ENCODE peak calls at places on chromosomes 11 and 22, in five cellular contexts. One of them, this sample, is unnamed.

GRCh38 chr11:8731647-8732188 is 49.1 kb downstream of the RPL27A start:
- DNase-seq in AG09309: no peak
- DNase-seq in lower leg skin: no peak
- DNase-seq in HFFc6: no peak
- DNase-seq in fibroblast of the aortic adventitia: no peak
- DNase-seq in this sample: no peak

GRCh38 chr22:18067548-18068341 is 10.0 kb upstream of the PEX26 start:
- DNase-seq in AG09309: no peak
- DNase-seq in lower leg skin: no peak
- DNase-seq in HFFc6: no peak
- DNase-seq in fibroblast of the aortic adventitia: no peak
- DNase-seq in this sample: no peak

GRCh38 chr11:28743101-28743550 is 634.9 kb downstream of the METTL15 start:
- DNase-seq in AG09309: no peak
- DNase-seq in lower leg skin: no peak
- DNase-seq in HFFc6: peak; percentile 53
- DNase-seq in fibroblast of the aortic adventitia: peak; percentile 80
- DNase-seq in this sample: no peak

GRCh38 chr11:110128161-110128560 is 35.0 kb downstream of the ZC3H12C start:
- DNase-seq in AG09309: peak; percentile 32
- DNase-seq in lower leg skin: no peak
- DNase-seq in HFFc6: no peak
- DNase-seq in fibroblast of the aortic adventitia: peak; percentile 63
- DNase-seq in this sample: no peak

GRCh38 chr11:12792590-12792989 is 118.4 kb downstream of the TEAD1 start:
- DNase-seq in AG09309: no peak
- DNase-seq in lower leg skin: no peak
- DNase-seq in HFFc6: peak; percentile 43
- DNase-seq in fibroblast of the aortic adventitia: peak; percentile 89
- DNase-seq in this sample: no peak

GRCh38 chr11:3130269-3131071 is 34.6 kb downstream of the OSBPL5 start:
- DNase-seq in AG09309: no peak
- DNase-seq in lower leg skin: peak; percentile 60
- DNase-seq in HFFc6: no peak
- DNase-seq in fibroblast of the aortic adventitia: no peak
- DNase-seq in this sample: no peak

GRCh38 chr11:119316729-119317591 is at the start of gene MCAM:
- DNase-seq in AG09309: no peak
- DNase-seq in lower leg skin: no peak
- DNase-seq in HFFc6: no peak
- DNase-seq in fibroblast of the aortic adventitia: peak; percentile 11
- DNase-seq in this sample: no peak

GRCh38 chr11:72238040-72238450 is 5.9 kb downstream of the PHOX2A start:
- DNase-seq in AG09309: no peak
- DNase-seq in lower leg skin: no peak
- DNase-seq in HFFc6: peak; percentile 60
- DNase-seq in fibroblast of the aortic adventitia: peak; percentile 46
- DNase-seq in this sample: no peak

GRCh38 chr11:61726775-61727174 is 25.7 kb upstream of the MYRF start:
- DNase-seq in AG09309: no peak
- DNase-seq in lower leg skin: no peak
- DNase-seq in HFFc6: no peak
- DNase-seq in fibroblast of the aortic adventitia: no peak
- DNase-seq in this sample: no peak

GRCh38 chr11:133718238-133718637 is 127.1 kb downstream of the SPATA19 start:
- DNase-seq in AG09309: no peak
- DNase-seq in lower leg skin: no peak
- DNase-seq in HFFc6: no peak
- DNase-seq in fibroblast of the aortic adventitia: no peak
- DNase-seq in this sample: no peak

GRCh38 chr11:132062541-132062940 is 692.1 kb downstream of the NTM start:
- DNase-seq in AG09309: no peak
- DNase-seq in lower leg skin: no peak
- DNase-seq in HFFc6: no peak
- DNase-seq in fibroblast of the aortic adventitia: peak; percentile 54
- DNase-seq in this sample: no peak

GRCh38 chr22:48371391-48371790 is 1456.3 kb downstream of the BRD1 start:
- DNase-seq in AG09309: no peak
- DNase-seq in lower leg skin: no peak
- DNase-seq in HFFc6: no peak
- DNase-seq in fibroblast of the aortic adventitia: no peak
- DNase-seq in this sample: peak; percentile 74

GRCh38 chr11:112694813-112695212 is 266.4 kb upstream of the NCAM1 start:
- DNase-seq in AG09309: no peak
- DNase-seq in lower leg skin: no peak
- DNase-seq in HFFc6: no peak
- DNase-seq in fibroblast of the aortic adventitia: peak; percentile 13
- DNase-seq in this sample: no peak
- TF ChIP-seq CTCF in AG09309: no peak
- TF ChIP-seq CTCF in lower leg skin: no peak
- TF ChIP-seq CTCF in HFFc6: no peak
- TF ChIP-seq CTCF in fibroblast of the aortic adventitia: no peak
- TF ChIP-seq CTCF in this sample: no peak

GRCh38 chr22:44131412-44131811 is 49.3 kb upstream of the PARVG start:
- DNase-seq in AG09309: no peak
- DNase-seq in lower leg skin: no peak
- DNase-seq in HFFc6: no peak
- DNase-seq in fibroblast of the aortic adventitia: no peak
- DNase-seq in this sample: no peak
- TF ChIP-seq CTCF in AG09309: no peak
- TF ChIP-seq CTCF in lower leg skin: no peak
- TF ChIP-seq CTCF in HFFc6: no peak
- TF ChIP-seq CTCF in fibroblast of the aortic adventitia: no peak
- TF ChIP-seq CTCF in this sample: no peak

GRCh38 chr11:134725939-134726639 is 314.0 kb upstream of the B3GAT1 start:
- DNase-seq in AG09309: no peak
- DNase-seq in lower leg skin: no peak
- DNase-seq in HFFc6: no peak
- DNase-seq in fibroblast of the aortic adventitia: no peak
- DNase-seq in this sample: no peak
- TF ChIP-seq CTCF in AG09309: no peak
- TF ChIP-seq CTCF in lower leg skin: no peak
- TF ChIP-seq CTCF in HFFc6: peak; percentile 7
- TF ChIP-seq CTCF in fibroblast of the aortic adventitia: no peak
- TF ChIP-seq CTCF in this sample: no peak

GRCh38 chr11:35388054-35388453 is 31.3 kb downstream of the SLC1A2 start:
- DNase-seq in AG09309: no peak
- DNase-seq in lower leg skin: no peak
- DNase-seq in HFFc6: no peak
- DNase-seq in fibroblast of the aortic adventitia: no peak
- DNase-seq in this sample: no peak

GRCh38 chr11:35383953-35384352 is 35.4 kb downstream of the SLC1A2 start:
- DNase-seq in AG09309: no peak
- DNase-seq in lower leg skin: no peak
- DNase-seq in HFFc6: no peak
- DNase-seq in fibroblast of the aortic adventitia: no peak
- DNase-seq in this sample: no peak

GRCh38 chr11:35389897-35390462 is 29.4 kb downstream of the SLC1A2 start:
- DNase-seq in AG09309: no peak
- DNase-seq in lower leg skin: no peak
- DNase-seq in HFFc6: no peak
- DNase-seq in fibroblast of the aortic adventitia: no peak
- DNase-seq in this sample: no peak

GRCh38 chr11:35389112-35389511 is 30.2 kb downstream of the SLC1A2 start:
- DNase-seq in AG09309: no peak
- DNase-seq in lower leg skin: no peak
- DNase-seq in HFFc6: no peak
- DNase-seq in fibroblast of the aortic adventitia: no peak
- DNase-seq in this sample: no peak

DNA sequence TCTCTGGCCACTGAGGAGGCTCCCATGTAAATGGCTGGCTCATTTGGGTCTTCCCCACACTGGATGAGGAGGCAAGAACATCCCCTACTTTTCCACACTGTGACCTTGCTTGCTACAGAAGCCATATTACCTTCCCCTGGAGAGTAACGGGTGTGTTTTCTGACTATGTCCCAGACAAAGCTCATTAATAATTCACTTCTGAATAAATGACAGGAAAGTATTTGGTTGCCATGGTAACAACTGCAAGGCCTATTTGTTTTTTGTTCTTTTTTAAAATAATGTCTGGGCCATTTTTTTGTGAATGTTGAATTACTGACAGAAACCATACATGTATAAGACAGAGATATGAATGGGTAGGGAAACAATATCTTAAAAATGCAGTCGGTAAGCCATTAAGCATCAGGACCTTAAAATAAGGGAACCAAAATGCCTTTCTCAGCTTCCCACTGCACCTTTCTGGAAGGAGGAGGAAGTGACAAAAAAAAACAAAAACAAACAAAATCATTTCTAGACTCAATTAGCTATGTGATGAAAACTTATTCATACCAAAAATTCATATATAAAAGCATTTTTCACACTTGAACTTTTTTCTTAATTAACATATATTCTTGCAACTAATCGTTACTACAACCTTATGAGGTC is 31.9 kb downstream of the SLC1A2 start:
- DNase-seq in AG09309: no peak
- DNase-seq in lower leg skin: no peak
- DNase-seq in HFFc6: no peak
- DNase-seq in fibroblast of the aortic adventitia: peak; percentile 12
- DNase-seq in this sample: no peak
- TF ChIP-seq CTCF in AG09309: no peak
- TF ChIP-seq CTCF in lower leg skin: no peak
- TF ChIP-seq CTCF in HFFc6: no peak
- TF ChIP-seq CTCF in fibroblast of the aortic adventitia: no peak
- TF ChIP-seq CTCF in this sample: no peak

GRCh38 chr11:34627197-34627596 is 6.3 kb downstream of the EHF start:
- DNase-seq in AG09309: no peak
- DNase-seq in lower leg skin: no peak
- DNase-seq in HFFc6: no peak
- DNase-seq in fibroblast of the aortic adventitia: no peak
- DNase-seq in this sample: no peak

GRCh38 chr11:34626393-34626792 is 5.5 kb downstream of the EHF start:
- DNase-seq in AG09309: no peak
- DNase-seq in lower leg skin: no peak
- DNase-seq in HFFc6: no peak
- DNase-seq in fibroblast of the aortic adventitia: no peak
- DNase-seq in this sample: no peak

GRCh38 chr11:34624069-34624468 is 3.2 kb downstream of the EHF start:
- DNase-seq in AG09309: no peak
- DNase-seq in lower leg skin: no peak
- DNase-seq in HFFc6: no peak
- DNase-seq in fibroblast of the aortic adventitia: no peak
- DNase-seq in this sample: no peak

GRCh38 chr11:34623463-34623862 is 2.6 kb downstream of the EHF start:
- DNase-seq in AG09309: no peak
- DNase-seq in lower leg skin: no peak
- DNase-seq in HFFc6: no peak
- DNase-seq in fibroblast of the aortic adventitia: no peak
- DNase-seq in this sample: no peak

DNA sequence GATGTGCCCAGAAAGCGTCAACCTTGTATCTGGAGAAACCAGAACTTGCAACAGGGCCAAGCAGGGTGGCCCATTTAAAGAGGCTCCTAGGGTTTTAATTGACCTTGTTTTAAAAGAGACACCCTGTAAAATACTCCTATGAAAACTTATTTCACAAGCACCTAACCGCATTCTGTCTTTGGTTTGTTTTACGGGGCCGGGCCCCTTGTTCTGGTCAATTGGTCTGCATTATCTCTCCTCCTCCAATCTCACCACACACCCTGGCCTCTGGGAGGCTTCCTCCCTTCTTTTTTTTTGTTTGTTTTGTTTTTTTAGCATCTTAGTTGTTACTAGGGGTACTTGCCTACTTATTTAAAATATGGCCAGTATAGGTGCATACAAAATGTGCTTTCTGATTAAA is 4.7 kb downstream of the EHF start:
- DNase-seq in AG09309: no peak
- DNase-seq in lower leg skin: no peak
- DNase-seq in HFFc6: no peak
- DNase-seq in fibroblast of the aortic adventitia: no peak
- DNase-seq in this sample: no peak
- TF ChIP-seq CTCF in AG09309: no peak
- TF ChIP-seq CTCF in lower leg skin: no peak
- TF ChIP-seq CTCF in HFFc6: no peak
- TF ChIP-seq CTCF in fibroblast of the aortic adventitia: no peak
- TF ChIP-seq CTCF in this sample: no peak

GRCh38 chr11:74701351-74701750 is 29.9 kb downstream of the CHRDL2 start:
- DNase-seq in AG09309: no peak
- DNase-seq in lower leg skin: no peak
- DNase-seq in HFFc6: no peak
- DNase-seq in fibroblast of the aortic adventitia: no peak
- DNase-seq in this sample: no peak
- TF ChIP-seq CTCF in AG09309: no peak
- TF ChIP-seq CTCF in lower leg skin: no peak
- TF ChIP-seq CTCF in HFFc6: peak; percentile 23
- TF ChIP-seq CTCF in fibroblast of the aortic adventitia: peak; percentile 30
- TF ChIP-seq CTCF in this sample: no peak

GRCh38 chr11:86453290-86454030 is 78.8 kb downstream of the CCDC81 start:
- DNase-seq in AG09309: no peak
- DNase-seq in lower leg skin: no peak
- DNase-seq in HFFc6: no peak
- DNase-seq in fibroblast of the aortic adventitia: no peak
- DNase-seq in this sample: no peak
- TF ChIP-seq CTCF in AG09309: no peak
- TF ChIP-seq CTCF in lower leg skin: no peak
- TF ChIP-seq CTCF in HFFc6: peak; percentile 41
- TF ChIP-seq CTCF in fibroblast of the aortic adventitia: no peak
- TF ChIP-seq CTCF in this sample: no peak

DNA sequence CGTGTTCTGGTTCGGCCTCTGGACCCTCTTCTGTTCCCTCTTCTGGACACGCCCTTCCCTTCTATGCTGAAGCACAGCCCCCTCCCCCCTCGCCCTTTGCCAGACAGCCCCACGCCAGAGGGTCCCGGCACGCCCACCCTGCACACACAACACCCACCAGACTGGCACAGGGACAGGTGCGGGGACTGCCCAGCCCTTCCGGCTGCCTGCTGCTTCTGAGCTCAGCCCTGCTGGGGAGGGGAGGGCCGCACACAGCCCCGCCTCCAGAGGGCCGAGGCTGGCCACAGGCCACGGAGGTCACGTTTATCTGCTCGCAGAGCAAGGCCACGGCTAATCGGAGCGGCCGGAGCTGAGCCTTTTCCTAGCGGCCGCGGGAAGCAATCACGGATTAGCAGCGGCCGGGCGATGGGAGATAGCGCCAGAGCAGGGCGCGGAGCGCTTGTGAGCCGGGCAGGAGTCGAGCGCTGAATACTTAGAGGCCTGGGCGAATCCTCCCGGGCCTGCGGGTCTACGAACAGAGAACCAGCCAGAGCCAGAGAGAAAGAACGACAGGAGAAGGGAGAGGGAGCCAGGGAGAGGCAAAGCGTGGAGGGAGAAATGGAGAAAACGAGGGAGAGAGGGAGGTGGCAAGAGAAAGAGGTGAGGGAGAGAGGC is 21.5 kb downstream of the OTUB1 start:
- DNase-seq in AG09309: no peak
- DNase-seq in lower leg skin: peak; percentile 56
- DNase-seq in HFFc6: no peak
- DNase-seq in fibroblast of the aortic adventitia: peak; percentile 53
- DNase-seq in this sample: no peak
- TF ChIP-seq CTCF in AG09309: peak; percentile 13
- TF ChIP-seq CTCF in lower leg skin: no peak
- TF ChIP-seq CTCF in HFFc6: no peak
- TF ChIP-seq CTCF in fibroblast of the aortic adventitia: peak; percentile 47
- TF ChIP-seq CTCF in this sample: no peak

This sample was measured in osteocyte.